ENCODE peak calls at places on chromosomes 11 and 22, in six cellular contexts. One of them, this sample, is unnamed.

GRCh38 chr11:60984149-60984548 is 12.7 kb downstream of the CD6 start:
- DNase-seq in K562: no peak
- DNase-seq in HepG2: no peak
- DNase-seq in HCT116: no peak
- DNase-seq in SK-N-SH: no peak
- DNase-seq in H1: no peak
- DNase-seq in this sample: no peak

GRCh38 chr11:27420722-27421572 is 51.6 kb downstream of the LGR4 start:
- DNase-seq in H1: no peak
- DNase-seq in HepG2: no peak
- DNase-seq in HCT116: no peak
- DNase-seq in SK-N-SH: no peak
- DNase-seq in K562: peak; percentile 53
- DNase-seq in this sample: no peak

GRCh38 chr11:119414321-119414720 is 8.7 kb downstream of the THY1 start:
- DNase-seq in K562: no peak
- DNase-seq in HCT116: no peak
- DNase-seq in SK-N-SH: no peak
- DNase-seq in HepG2: no peak
- DNase-seq in H1: no peak
- DNase-seq in this sample: no peak

GRCh38 chr11:103257360-103257759 is 148.1 kb downstream of the DYNC2H1 start:
- DNase-seq in HCT116: peak; percentile 35
- DNase-seq in HepG2: peak; percentile 3
- DNase-seq in K562: no peak
- DNase-seq in H1: no peak
- DNase-seq in SK-N-SH: peak; percentile 63
- DNase-seq in this sample: peak; percentile 34

GRCh38 chr11:126426820-126427749 is 71.6 kb downstream of the ST3GAL4 start:
- DNase-seq in K562: no peak
- DNase-seq in HCT116: no peak
- DNase-seq in H1: no peak
- DNase-seq in SK-N-SH: no peak
- DNase-seq in HepG2: no peak
- DNase-seq in this sample: no peak

GRCh38 chr11:113494021-113494420 is 18.8 kb upstream of the DRD2 start:
- DNase-seq in HepG2: no peak
- DNase-seq in SK-N-SH: no peak
- DNase-seq in H1: no peak
- DNase-seq in K562: no peak
- DNase-seq in HCT116: no peak
- DNase-seq in this sample: peak; percentile 34

GRCh38 chr11:82041764-82042163 is 691.9 kb downstream of the FAM181B start:
- DNase-seq in K562: no peak
- DNase-seq in HCT116: no peak
- DNase-seq in HepG2: no peak
- DNase-seq in SK-N-SH: peak; percentile 7
- DNase-seq in H1: no peak
- DNase-seq in this sample: no peak

GRCh38 chr11:121367434-121367833 is 74.9 kb downstream of the SC5D start:
- DNase-seq in H1: no peak
- DNase-seq in SK-N-SH: no peak
- DNase-seq in K562: no peak
- DNase-seq in HCT116: no peak
- DNase-seq in HepG2: no peak
- DNase-seq in this sample: no peak

GRCh38 chr11:127105578-127105977 is 105.0 kb upstream of the KIRREL3 start:
- DNase-seq in HCT116: no peak
- DNase-seq in H1: no peak
- DNase-seq in SK-N-SH: no peak
- DNase-seq in HepG2: no peak
- DNase-seq in K562: no peak
- DNase-seq in this sample: no peak

GRCh38 chr11:113875414-113876073 is at the start of gene USP28:
- DNase-seq in HCT116: peak; percentile 85
- DNase-seq in H1: peak; percentile 84
- DNase-seq in K562: peak; percentile 99
- DNase-seq in SK-N-SH: peak; percentile 99
- DNase-seq in HepG2: peak; percentile 89
- DNase-seq in this sample: peak; percentile 98

GRCh38 chr22:26170795-26171194 is 1.5 kb downstream of the SEZ6L start:
- DNase-seq in SK-N-SH: peak; percentile 62
- DNase-seq in HCT116: no peak
- DNase-seq in K562: peak; percentile 67
- DNase-seq in HepG2: no peak
- DNase-seq in H1: no peak
- DNase-seq in this sample: no peak

GRCh38 chr11:22797081-22797480 is 32.5 kb downstream of the SVIP start:
- DNase-seq in K562: no peak
- DNase-seq in HCT116: no peak
- DNase-seq in SK-N-SH: no peak
- DNase-seq in H1: no peak
- DNase-seq in HepG2: no peak
- DNase-seq in this sample: no peak

GRCh38 chr11:117796456-117797428 is at the start of gene DSCAML1:
- DNase-seq in HepG2: no peak
- DNase-seq in K562: peak; percentile 41
- DNase-seq in SK-N-SH: peak; percentile 87
- DNase-seq in HCT116: no peak
- DNase-seq in H1: no peak
- DNase-seq in this sample: peak; percentile 66

GRCh38 chr22:49724030-49724892 is 103.4 kb downstream of the BRD1 start:
- DNase-seq in HepG2: no peak
- DNase-seq in H1: no peak
- DNase-seq in HCT116: no peak
- DNase-seq in SK-N-SH: peak; percentile 21
- DNase-seq in K562: peak; percentile 36
- DNase-seq in this sample: no peak

GRCh38 chr11:72591785-72592490 is 82.3 kb downstream of the PDE2A start:
- DNase-seq in H1: no peak
- DNase-seq in HCT116: no peak
- DNase-seq in K562: no peak
- DNase-seq in HepG2: no peak
- DNase-seq in SK-N-SH: no peak
- DNase-seq in this sample: no peak

GRCh38 chr22:49677495-49677889 is 150.2 kb downstream of the BRD1 start:
- DNase-seq in K562: no peak
- DNase-seq in H1: no peak
- DNase-seq in HCT116: no peak
- DNase-seq in SK-N-SH: no peak
- DNase-seq in HepG2: no peak
- DNase-seq in this sample: no peak

GRCh38 chr11:76810151-76810853 is 27.1 kb downstream of the TSKU start:
- DNase-seq in K562: no peak
- DNase-seq in H1: no peak
- DNase-seq in SK-N-SH: no peak
- DNase-seq in HepG2: no peak
- DNase-seq in HCT116: peak; percentile 15
- DNase-seq in this sample: peak; percentile 69

GRCh38 chr11:44709966-44710365 is 16.8 kb upstream of the TSPAN18 start:
- DNase-seq in SK-N-SH: no peak
- DNase-seq in HCT116: no peak
- DNase-seq in H1: no peak
- DNase-seq in HepG2: no peak
- DNase-seq in K562: no peak
- DNase-seq in this sample: no peak

GRCh38 chr11:59283825-59284772 is 71.4 kb upstream of the MPEG1 start:
- DNase-seq in HCT116: peak; percentile 29
- DNase-seq in SK-N-SH: no peak
- DNase-seq in HepG2: peak; percentile 40
- DNase-seq in K562: peak; percentile 31
- DNase-seq in H1: no peak
- DNase-seq in this sample: peak; percentile 82

GRCh38 chr11:129792663-129793062 is 23.0 kb upstream of the TMEM45B start:
- DNase-seq in K562: no peak
- DNase-seq in HepG2: no peak
- DNase-seq in SK-N-SH: no peak
- DNase-seq in HCT116: no peak
- DNase-seq in H1: no peak
- DNase-seq in this sample: peak; percentile 37

GRCh38 chr11:13697710-13698109 is 29.2 kb downstream of the FAR1 start:
- DNase-seq in K562: no peak
- DNase-seq in HCT116: no peak
- DNase-seq in SK-N-SH: no peak
- DNase-seq in HepG2: no peak
- DNase-seq in H1: no peak
- DNase-seq in this sample: no peak

GRCh38 chr11:93887111-93887510 is 36.7 kb upstream of the VSTM5 start:
- DNase-seq in HCT116: no peak
- DNase-seq in SK-N-SH: no peak
- DNase-seq in H1: no peak
- DNase-seq in K562: no peak
- DNase-seq in HepG2: no peak
- DNase-seq in this sample: no peak

DNA sequence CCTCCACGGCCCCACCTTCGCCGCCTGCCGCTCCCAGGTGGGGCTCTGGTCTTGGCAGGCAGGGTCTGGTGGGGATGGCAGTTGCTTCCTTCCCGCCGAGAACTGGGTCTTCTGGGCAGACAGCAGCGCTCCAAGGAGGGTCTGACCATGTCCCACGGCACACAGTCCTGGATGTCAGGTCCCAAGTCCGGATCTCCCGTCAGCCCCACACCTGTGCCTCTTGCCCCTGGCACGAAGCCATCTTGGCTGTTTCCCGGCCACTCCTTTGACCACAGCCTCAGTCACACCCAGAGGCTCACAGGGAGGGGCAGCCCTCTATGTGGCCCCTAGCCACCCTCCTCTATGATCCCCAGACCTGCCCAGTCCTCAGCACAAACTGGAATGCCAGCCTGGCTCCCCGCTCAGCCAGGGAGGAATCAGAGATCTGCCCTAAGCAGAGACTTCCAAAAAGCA is 14.3 kb downstream of the MUC5B start:
- DNase-seq in HCT116: no peak
- DNase-seq in SK-N-SH: no peak
- DNase-seq in H1: no peak
- DNase-seq in K562: no peak
- DNase-seq in HepG2: no peak
- DNase-seq in this sample: no peak
- TF ChIP-seq JUND in HCT116: no peak
- TF ChIP-seq JUND in SK-N-SH: no peak
- TF ChIP-seq JUND in H1: no peak
- TF ChIP-seq JUND in K562: no peak
- TF ChIP-seq JUND in HepG2: no peak
- TF ChIP-seq JUND in this sample: no peak

DNA sequence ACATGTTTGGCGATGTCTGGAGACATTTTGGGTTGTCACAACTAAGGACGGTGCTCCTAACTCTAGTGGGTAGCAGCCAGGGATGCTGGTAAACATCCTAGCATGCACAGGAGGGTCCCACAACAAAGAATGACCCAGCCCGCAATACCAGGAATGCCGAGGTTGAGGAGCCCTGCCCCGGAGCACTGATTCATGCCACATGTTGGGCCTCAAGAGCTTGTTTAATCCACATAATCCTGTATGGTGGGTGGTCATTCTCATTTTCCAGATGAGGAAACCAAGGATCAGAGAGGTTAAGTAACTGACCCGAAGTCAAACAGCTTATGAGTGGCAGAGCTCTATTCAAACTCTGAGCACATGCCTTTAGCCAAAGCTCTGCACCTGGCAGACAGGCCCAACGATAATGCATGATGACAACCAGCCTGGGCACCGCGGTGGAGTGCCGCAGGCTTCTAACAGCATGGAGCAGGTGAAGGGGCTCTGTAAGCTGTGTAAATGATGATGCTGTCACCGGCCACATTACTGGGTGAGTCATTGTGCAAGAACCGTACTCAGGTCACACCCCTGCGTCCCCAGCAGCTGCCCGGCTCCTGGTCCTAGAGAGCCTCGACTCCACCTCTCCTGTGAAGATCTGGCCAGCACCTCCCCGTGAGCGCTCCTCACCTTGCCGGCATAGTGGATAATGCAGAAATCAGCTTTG is 58.6 kb downstream of the APOL1 start:
- DNase-seq in SK-N-SH: no peak
- DNase-seq in K562: no peak
- DNase-seq in HCT116: no peak
- DNase-seq in H1: no peak
- DNase-seq in HepG2: no peak
- DNase-seq in this sample: no peak
- TF ChIP-seq JUND in SK-N-SH: no peak
- TF ChIP-seq JUND in K562: no peak
- TF ChIP-seq JUND in HCT116: no peak
- TF ChIP-seq JUND in H1: no peak
- TF ChIP-seq JUND in HepG2: no peak
- TF ChIP-seq JUND in this sample: no peak

GRCh38 chr11:33179431-33179830 is 18.2 kb upstream of the CSTF3 start:
- DNase-seq in K562: no peak
- DNase-seq in SK-N-SH: no peak
- DNase-seq in HepG2: no peak
- DNase-seq in HCT116: no peak
- DNase-seq in H1: no peak
- DNase-seq in this sample: no peak

GRCh38 chr11:33178443-33179154 is 17.3 kb upstream of the CSTF3 start:
- DNase-seq in HepG2: no peak
- DNase-seq in H1: no peak
- DNase-seq in HCT116: no peak
- DNase-seq in K562: no peak
- DNase-seq in SK-N-SH: no peak
- DNase-seq in this sample: no peak

GRCh38 chr11:33185756-33186155 is 24.5 kb upstream of the CSTF3 start:
- DNase-seq in K562: no peak
- DNase-seq in HepG2: no peak
- DNase-seq in SK-N-SH: no peak
- DNase-seq in HCT116: no peak
- DNase-seq in H1: no peak
- DNase-seq in this sample: no peak

GRCh38 chr11:33177676-33178336 is 16.5 kb upstream of the CSTF3 start:
- DNase-seq in K562: no peak
- DNase-seq in SK-N-SH: no peak
- DNase-seq in H1: no peak
- DNase-seq in HCT116: no peak
- DNase-seq in HepG2: no peak
- DNase-seq in this sample: no peak

DNA sequence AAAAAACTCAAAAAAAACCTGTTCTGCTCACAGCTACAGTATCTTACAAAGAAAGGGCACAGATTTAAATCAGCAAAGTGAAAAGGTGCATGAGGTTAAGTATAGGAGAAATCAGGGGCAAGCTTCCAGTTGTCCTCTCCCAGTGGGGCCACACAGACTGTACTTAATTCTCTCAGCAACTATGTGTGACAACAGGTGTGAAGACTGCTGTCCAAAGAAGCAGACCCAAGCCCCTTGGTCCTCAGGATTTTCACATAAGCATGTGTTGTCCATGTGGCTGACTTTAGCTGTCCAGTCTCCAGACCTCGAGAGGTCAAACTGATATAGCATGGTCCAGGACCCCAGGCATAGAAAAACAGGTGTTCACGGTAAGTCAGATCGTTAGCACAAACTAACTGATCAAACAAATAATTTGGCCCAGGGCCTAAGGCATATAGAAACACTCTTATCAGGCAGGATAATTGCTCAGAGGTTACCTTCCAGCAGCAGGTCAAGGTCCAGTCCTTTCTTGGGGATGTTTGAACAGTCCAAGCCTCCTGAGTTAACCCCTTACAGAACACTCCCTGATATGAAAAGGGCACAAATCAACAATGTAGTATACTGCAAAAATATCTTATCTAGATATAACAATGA is 21.1 kb upstream of the CSTF3 start:
- DNase-seq in HepG2: peak; percentile 15
- DNase-seq in SK-N-SH: peak; percentile 23
- DNase-seq in K562: no peak
- DNase-seq in H1: no peak
- DNase-seq in HCT116: no peak
- DNase-seq in this sample: no peak
- TF ChIP-seq JUND in HepG2: no peak
- TF ChIP-seq JUND in SK-N-SH: no peak
- TF ChIP-seq JUND in K562: no peak
- TF ChIP-seq JUND in H1: no peak
- TF ChIP-seq JUND in HCT116: no peak
- TF ChIP-seq JUND in this sample: no peak

GRCh38 chr11:47524200-47524874 is 28.6 kb downstream of the CELF1 start:
- DNase-seq in HepG2: no peak
- DNase-seq in H1: no peak
- DNase-seq in SK-N-SH: peak; percentile 34
- DNase-seq in K562: no peak
- DNase-seq in HCT116: no peak
- DNase-seq in this sample: peak; percentile 31
- TF ChIP-seq JUND in HepG2: no peak
- TF ChIP-seq JUND in H1: no peak
- TF ChIP-seq JUND in SK-N-SH: no peak
- TF ChIP-seq JUND in K562: no peak
- TF ChIP-seq JUND in HCT116: no peak
- TF ChIP-seq JUND in this sample: no peak